ENCODE peak calls at places on chromosomes 13 and 19, in five cellular contexts. One of them, this sample, is unnamed.

GRCh38 chr19:19006213-19006612 is 27.1 kb downstream of the SUGP2 start:
- DNase-seq in HCT116: no peak
- DNase-seq in breast epithelium: no peak
- DNase-seq in prostate gland: peak; percentile 24
- DNase-seq in H1: no peak
- DNase-seq in this sample: no peak

GRCh38 chr19:21677696-21678418 is 89.5 kb downstream of the ZNF100 start:
- DNase-seq in HCT116: no peak
- DNase-seq in breast epithelium: no peak
- DNase-seq in prostate gland: no peak
- DNase-seq in H1: no peak
- DNase-seq in this sample: no peak

GRCh38 chr19:39826311-39826945 is 7.5 kb downstream of the DYRK1B start:
- DNase-seq in HCT116: no peak
- DNase-seq in breast epithelium: no peak
- DNase-seq in prostate gland: no peak
- DNase-seq in H1: no peak
- DNase-seq in this sample: no peak

GRCh38 chr13:99956473-99957349 is 14.9 kb downstream of the ZIC5 start:
- DNase-seq in HCT116: no peak
- DNase-seq in breast epithelium: no peak
- DNase-seq in prostate gland: no peak
- DNase-seq in H1: peak; percentile 70
- DNase-seq in this sample: no peak

GRCh38 chr19:46394398-46394797 is 19.0 kb downstream of the CCDC8 start:
- DNase-seq in HCT116: no peak
- DNase-seq in breast epithelium: no peak
- DNase-seq in prostate gland: no peak
- DNase-seq in H1: no peak
- DNase-seq in this sample: no peak

GRCh38 chr19:461664-462551 is 1.1 kb upstream of the SHC2 start:
- DNase-seq in HCT116: no peak
- DNase-seq in breast epithelium: no peak
- DNase-seq in prostate gland: peak; percentile 53
- DNase-seq in H1: peak; percentile 77
- DNase-seq in this sample: no peak

GRCh38 chr13:67223024-67223423 is 7.1 kb downstream of the PCDH9 start:
- DNase-seq in HCT116: no peak
- DNase-seq in breast epithelium: no peak
- DNase-seq in prostate gland: no peak
- DNase-seq in H1: no peak
- DNase-seq in this sample: no peak

GRCh38 chr13:98026457-98026857 is 73.0 kb downstream of the IPO5 start:
- DNase-seq in HCT116: no peak
- DNase-seq in breast epithelium: no peak
- DNase-seq in prostate gland: no peak
- DNase-seq in H1: no peak
- DNase-seq in this sample: peak; percentile 91

DNA sequence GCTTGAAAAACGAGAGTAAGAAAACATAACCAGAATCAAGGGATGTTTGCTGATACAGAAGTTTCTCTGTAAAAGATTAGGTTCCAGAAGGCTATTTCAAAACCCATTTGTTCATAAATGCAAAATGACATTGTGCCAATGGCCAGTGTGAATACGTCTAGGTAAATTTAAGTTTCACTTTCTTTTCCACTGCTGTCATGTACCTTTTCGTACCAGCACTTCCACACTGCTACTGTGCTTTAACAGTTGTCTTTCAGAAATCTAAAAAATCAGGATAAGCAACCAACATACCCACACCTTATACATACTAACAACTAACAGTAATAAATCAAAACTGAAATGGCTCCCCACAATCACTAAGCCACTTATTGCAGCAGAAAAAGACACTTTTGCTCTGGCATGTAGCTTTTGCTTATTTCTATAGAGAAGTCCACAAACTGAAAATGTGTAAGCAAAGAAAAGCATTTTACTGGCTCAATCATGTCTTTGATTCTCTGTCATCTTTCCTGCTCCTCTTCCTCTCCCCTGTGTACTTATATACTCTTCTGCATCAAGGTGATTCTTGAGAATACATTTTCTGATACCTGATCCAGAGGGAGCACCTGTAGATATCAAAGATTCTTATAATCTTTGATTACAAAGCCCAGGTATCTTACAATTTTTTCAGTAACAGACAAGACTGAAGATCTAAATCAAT is 34.3 kb downstream of the ELF1 start:
- DNase-seq in HCT116: no peak
- DNase-seq in breast epithelium: no peak
- DNase-seq in prostate gland: no peak
- DNase-seq in H1: no peak
- DNase-seq in this sample: no peak
- H3K4me1 ChIP-seq in HCT116: no peaks in the 10 kb centered on the region
- H3K4me1 ChIP-seq in breast epithelium: no peaks in the 10 kb centered on the region
- H3K4me1 ChIP-seq in prostate gland: peaks cover 11% of the 10 kb centered on the region
- H3K4me1 ChIP-seq in H1: no peaks in the 10 kb centered on the region
- H3K4me1 ChIP-seq in this sample: peaks cover 56% of the 10 kb centered on the region

GRCh38 chr19:45243144-45243732 is 2.0 kb downstream of the EXOC3L2 start:
- DNase-seq in HCT116: no peak
- DNase-seq in breast epithelium: no peak
- DNase-seq in prostate gland: no peak
- DNase-seq in H1: no peak
- DNase-seq in this sample: no peak
- TF ChIP-seq POLR2AphosphoS5 in HCT116: no peak
- TF ChIP-seq POLR2AphosphoS5 in breast epithelium: no peak
- TF ChIP-seq POLR2AphosphoS5 in prostate gland: no peak
- TF ChIP-seq POLR2AphosphoS5 in H1: no peak
- TF ChIP-seq POLR2AphosphoS5 in this sample: no peak

GRCh38 chr19:57587529-57587928 is 3.6 kb downstream of the ZIK1 start:
- DNase-seq in HCT116: no peak
- DNase-seq in breast epithelium: no peak
- DNase-seq in prostate gland: no peak
- DNase-seq in H1: no peak
- DNase-seq in this sample: no peak
- H3K9me3 ChIP-seq in HCT116: peaks cover 12% of the 10 kb centered on the region
- H3K9me3 ChIP-seq in breast epithelium: peaks cover 84% of the 10 kb centered on the region
- H3K9me3 ChIP-seq in prostate gland: peaks cover 3% of the 10 kb centered on the region
- H3K9me3 ChIP-seq in H1: peaks cover 56% of the 10 kb centered on the region
- H3K9me3 ChIP-seq in this sample: peaks cover 67% of the 10 kb centered on the region

GRCh38 chr19:17213334-17213733 is 1.8 kb upstream of the USE1 start:
- DNase-seq in HCT116: no peak
- DNase-seq in breast epithelium: no peak
- DNase-seq in prostate gland: no peak
- DNase-seq in H1: no peak
- DNase-seq in this sample: no peak
- H3K4me1 ChIP-seq in HCT116: peaks cover 36% of the 10 kb centered on the region
- H3K4me1 ChIP-seq in breast epithelium: no peaks in the 10 kb centered on the region
- H3K4me1 ChIP-seq in prostate gland: no peaks in the 10 kb centered on the region
- H3K4me1 ChIP-seq in H1: peaks cover 15% of the 10 kb centered on the region
- H3K4me1 ChIP-seq in this sample: peaks cover 17% of the 10 kb centered on the region